ENCODE peak calls at places on chromosomes 1 and 21, in five cellular contexts. M, F, S, T and D are unnamed samples.

GRCh38 chr1:243474384-243474851 is 218.6 kb downstream of the SDCCAG8 start:
- DNase-seq in M (no peak), F (no peak), S (peak), T (no peak), D (no peak)

GRCh38 chr21:43701936-43702784 is 16.8 kb upstream of the PDXK start:
- DNase-seq in M (no peak), F (no peak), S (no peak), T (no peak), D (no peak)

GRCh38 chr21:15850645-15851044 is 120.9 kb downstream of the USP25 start:
- DNase-seq in M (peak), F (no peak), S (no peak), T (peak), D (peak)

GRCh38 chr1:227761621-227762230 is 26.5 kb downstream of the SNAP47 start:
- DNase-seq in M (no peak), F (no peak), S (no peak), T (no peak), D (no peak)

GRCh38 chr1:192201303-192201702 is 43.0 kb downstream of the RGS18 start:
- DNase-seq in M (no peak), F (no peak), S (no peak), T (no peak), D (no peak)

GRCh38 chr1:201265771-201266170 is 17.5 kb upstream of the PKP1 start:
- DNase-seq in M (peak), F (no peak), S (no peak), T (peak), D (peak)

GRCh38 chr21:41171210-41171609 is 3.2 kb downstream of the BACE2 start:
- DNase-seq in M (no peak), F (peak), S (no peak), T (peak), D (peak)

GRCh38 chr1:180571832-180572636 is 13.3 kb downstream of the OVAAL start:
- DNase-seq in M (no peak), F (no peak), S (no peak), T (peak), D (peak)

GRCh38 chr1:148263906-148264255 is 111.8 kb upstream of the NBPF11 start:
- DNase-seq in M (no peak), F (no peak), S (peak), T (no peak), D (no peak)

GRCh38 chr1:171909711-171910110 is 68.4 kb downstream of the DNM3 start:
- DNase-seq in M (no peak), F (no peak), S (no peak), T (no peak), D (no peak)

GRCh38 chr1:59329412-59330053 is 32.6 kb downstream of the FGGY start:
- DNase-seq in M (no peak), F (no peak), S (no peak), T (peak), D (no peak)

GRCh38 chr21:38721983-38722382 is 83.7 kb upstream of the ETS2 start:
- DNase-seq in M (peak), F (no peak), S (no peak), T (no peak), D (no peak)

GRCh38 chr1:212611000-212611636 is 2.6 kb downstream of the ATF3 start:
- DNase-seq in M (no peak), F (no peak), S (no peak), T (no peak), D (no peak)

GRCh38 chr1:233613252-233614172 is at the start of gene KCNK1:
- DNase-seq in M (peak), F (peak), S (peak), T (peak), D (peak)

GRCh38 chr1:54979327-54979891 is 1.0 kb upstream of the TMEM61 start:
- DNase-seq in M (no peak), F (no peak), S (no peak), T (no peak), D (no peak)

GRCh38 chr1:180837025-180837424 is 75.7 kb upstream of the KIAA1614 start:
- DNase-seq in M (no peak), F (no peak), S (no peak), T (no peak), D (no peak)

GRCh38 chr1:156814571-156815260 is 1.9 kb downstream of the SH2D2A start:
- DNase-seq in M (no peak), F (no peak), S (no peak), T (no peak), D (no peak)

GRCh38 chr1:31764307-31765040 is at the start of gene ADGRB2:
- DNase-seq in M (no peak), F (no peak), S (no peak), T (no peak), D (no peak)

GRCh38 chr1:6141601-6142000 is 38.5 kb downstream of the CHD5 start:
- DNase-seq in M (no peak), F (no peak), S (no peak), T (peak), D (no peak)

GRCh38 chr1:49102752-49103151 is 326.1 kb upstream of the BEND5 start:
- DNase-seq in M (peak), F (no peak), S (no peak), T (peak), D (peak)

GRCh38 chr1:230863449-230863848 is 4.9 kb downstream of the C1orf198 start:
- DNase-seq in M (no peak), F (peak), S (no peak), T (no peak), D (no peak)

GRCh38 chr1:215767761-215768160 is 200.7 kb downstream of the KCTD3 start:
- DNase-seq in M (no peak), F (no peak), S (no peak), T (no peak), D (no peak)

GRCh38 chr1:8472668-8473067 is 154.8 kb downstream of the SLC45A1 start:
- DNase-seq in M (no peak), F (no peak), S (no peak), T (no peak), D (no peak)

GRCh38 chr1:47201179-47201578 is 11.3 kb upstream of the PDZK1IP1 start:
- DNase-seq in M (no peak), F (no peak), S (no peak), T (no peak), D (peak)

GRCh38 chr1:24864409-24864808 is 65.7 kb downstream of the RUNX3 start:
- DNase-seq in M (no peak), F (no peak), S (no peak), T (no peak), D (no peak)

GRCh38 chr1:221494670-221495069 is 247.2 kb downstream of the DUSP10 start:
- DNase-seq in M (peak), F (peak), S (no peak), T (peak), D (peak)

GRCh38 chr1:156103521-156103947 is 11.0 kb upstream of the LMNA start:
- DNase-seq in M (no peak), F (peak), S (no peak), T (no peak), D (peak)

GRCh38 chr1:234111458-234112142 is 207.1 kb downstream of the SLC35F3 start:
- DNase-seq in M (peak), F (no peak), S (peak), T (peak), D (no peak)

GRCh38 chr21:46319192-46319591 is 4.5 kb downstream of the C21orf58 start:
- DNase-seq in M (no peak), F (no peak), S (no peak), T (no peak), D (no peak)

GRCh38 chr1:53681647-53682368 is 57.2 kb downstream of the GLIS1 start:
- DNase-seq in M (no peak), F (peak), S (peak), T (peak), D (peak)

GRCh38 chr1:56157477-56157876 is 421.9 kb downstream of the PLPP3 start:
- DNase-seq in M (no peak), F (no peak), S (no peak), T (no peak), D (no peak)

GRCh38 chr1:204405988-204406387 is 5.6 kb downstream of the PPP1R15B start:
- DNase-seq in M (no peak), F (no peak), S (no peak), T (no peak), D (peak)

GRCh38 chr1:26038904-26039303 is 7.0 kb downstream of the SLC30A2 start:
- DNase-seq in M (no peak), F (no peak), S (no peak), T (no peak), D (no peak)

GRCh38 chr1:25435315-25436103 is 4.8 kb downstream of the MACO1 start:
- DNase-seq in M (no peak), F (no peak), S (no peak), T (peak), D (peak)

GRCh38 chr1:151340870-151341754 is 5.9 kb downstream of the RFX5 start:
- DNase-seq in M (peak), F (no peak), S (peak), T (peak), D (peak)

GRCh38 chr21:17451364-17451869 is 61.4 kb upstream of the CXADR start:
- DNase-seq in M (peak), F (no peak), S (no peak), T (peak), D (peak)

GRCh38 chr21:18147678-18148077 is 97.0 kb upstream of the CHODL start:
- DNase-seq in M (no peak), F (no peak), S (no peak), T (no peak), D (no peak)

GRCh38 chr1:33455537-33456301 is 16.7 kb upstream of the ZSCAN20 start:
- DNase-seq in M (peak), F (no peak), S (peak), T (peak), D (peak)

GRCh38 chr21:45379901-45380330 is 25.0 kb upstream of the COL18A1 start:
- DNase-seq in M (no peak), F (no peak), S (no peak), T (no peak), D (no peak)

GRCh38 chr21:19340954-19341353 is 937.4 kb upstream of the TMPRSS15 start:
- DNase-seq in M (no peak), F (no peak), S (no peak), T (no peak), D (no peak)

GRCh38 chr1:238647877-238648276 is 738.5 kb upstream of the CHRM3 start:
- DNase-seq in M (peak), F (no peak), S (no peak), T (peak), D (peak)

GRCh38 chr1:238639861-238640260 is 746.5 kb upstream of the CHRM3 start:
- DNase-seq in M (no peak), F (no peak), S (no peak), T (no peak), D (no peak)

DNA sequence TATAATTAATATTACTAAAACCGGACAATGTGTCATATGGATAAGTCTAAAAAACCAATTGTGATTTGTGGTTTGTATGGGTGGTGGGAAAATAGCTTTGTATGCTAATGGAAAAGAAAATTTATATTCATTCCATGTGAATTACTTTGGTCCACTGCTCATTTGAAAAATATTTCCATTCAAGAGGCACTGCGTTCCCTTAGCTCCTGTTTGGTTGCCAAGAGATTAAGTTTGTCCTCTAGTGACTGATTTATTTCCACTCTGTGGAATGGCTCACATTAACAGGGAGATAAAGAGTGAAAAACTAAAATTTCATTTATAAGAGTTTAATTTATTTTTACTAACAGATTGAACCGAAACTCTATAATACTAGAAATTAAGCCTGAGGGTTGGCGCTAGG is 744.1 kb upstream of the CHRM3 start:
- DNase-seq in M (peak), F (no peak), S (no peak), T (no peak), D (peak)
- H3K4me3 ChIP-seq in M (no peak), F (no peak), S (no peak), T (no peak), D (no peak)

GRCh38 chr1:202564958-202565497 is 145.2 kb downstream of the SYT2 start:
- DNase-seq in M (no peak), F (no peak), S (no peak), T (no peak), D (no peak)

GRCh38 chr1:202561240-202561639 is 149.0 kb downstream of the SYT2 start:
- DNase-seq in M (no peak), F (no peak), S (no peak), T (no peak), D (no peak)

GRCh38 chr1:202563818-202564217 is 146.4 kb downstream of the SYT2 start:
- DNase-seq in M (no peak), F (no peak), S (no peak), T (no peak), D (no peak)

GRCh38 chr1:202562443-202563060 is 147.7 kb downstream of the SYT2 start:
- DNase-seq in M (no peak), F (no peak), S (no peak), T (no peak), D (peak)

DNA sequence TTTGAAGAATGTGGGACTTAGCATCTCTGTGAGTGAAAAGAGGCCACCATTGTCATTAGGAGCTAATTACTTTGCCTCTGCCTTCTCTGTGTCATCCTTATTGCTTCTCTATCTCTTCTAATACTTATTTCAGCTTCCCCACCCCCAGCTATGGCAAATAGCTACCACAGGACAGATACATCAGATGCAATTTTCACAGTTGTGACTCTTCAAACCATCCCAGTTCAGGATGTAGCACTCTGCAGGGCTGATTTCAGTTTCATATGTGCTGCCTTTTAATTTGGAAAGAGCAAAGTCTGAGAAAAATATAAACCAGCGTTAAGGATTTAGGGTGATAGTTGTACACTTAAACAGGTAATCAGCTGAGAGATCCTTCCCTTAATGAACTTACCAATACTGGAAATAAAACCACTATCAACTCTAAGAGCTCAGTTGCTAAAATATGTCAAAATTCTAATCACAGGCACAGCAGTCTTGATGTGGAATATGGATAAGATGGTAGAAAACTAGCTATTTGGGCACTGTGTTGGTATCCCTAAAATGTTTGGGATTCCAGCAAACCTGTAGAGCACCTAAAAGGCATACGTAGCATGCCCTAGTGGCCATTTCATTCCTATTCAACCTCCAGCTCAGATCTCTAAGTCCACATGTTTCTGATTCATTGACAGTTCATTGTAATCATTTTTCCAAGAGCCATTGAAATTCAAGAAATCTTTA is 148.4 kb downstream of the SYT2 start:
- DNase-seq in M (no peak), F (no peak), S (no peak), T (no peak), D (no peak)
- TF ChIP-seq CTCF in M (no peak), F (no peak), S (no peak), T (peak), D (peak)

DNA sequence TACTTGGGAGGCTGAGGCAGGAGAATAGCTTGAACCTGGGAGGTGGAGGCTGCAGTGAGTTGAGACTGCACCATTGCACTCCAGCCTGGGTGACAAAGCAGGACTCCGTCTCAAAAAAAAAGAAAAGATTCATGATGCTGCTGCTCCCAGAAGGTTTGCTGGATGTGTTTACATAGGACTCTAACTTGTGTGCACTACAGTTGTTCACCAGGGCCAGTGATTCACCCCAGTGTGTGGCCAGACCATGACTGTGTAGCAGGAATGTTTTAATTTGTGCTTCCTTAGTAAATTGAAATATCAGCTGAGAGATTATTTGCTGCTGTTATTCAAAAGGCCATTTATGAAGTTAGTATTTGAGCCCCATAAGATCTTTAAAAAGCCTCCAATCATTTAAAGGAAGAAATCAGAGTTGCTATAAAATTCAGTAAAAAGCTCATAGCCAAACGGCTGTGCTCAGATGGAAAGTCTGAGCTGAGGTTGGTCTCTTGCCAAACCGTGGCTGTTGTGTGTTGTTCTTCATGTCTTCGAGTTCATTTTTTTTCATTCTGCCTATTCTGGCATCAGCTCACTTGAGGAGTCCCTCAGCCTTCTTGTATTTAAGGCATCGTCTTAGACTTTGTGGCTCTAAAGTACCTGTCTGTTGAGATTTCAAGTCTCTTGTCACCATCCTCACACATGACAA is 18.1 kb upstream of the PGD start:
- DNase-seq in M (peak), F (no peak), S (no peak), T (peak), D (peak)
- H3K4me3 ChIP-seq in M (no peak), F (no peak), S (no peak), T (no peak), D (no peak)

DNA sequence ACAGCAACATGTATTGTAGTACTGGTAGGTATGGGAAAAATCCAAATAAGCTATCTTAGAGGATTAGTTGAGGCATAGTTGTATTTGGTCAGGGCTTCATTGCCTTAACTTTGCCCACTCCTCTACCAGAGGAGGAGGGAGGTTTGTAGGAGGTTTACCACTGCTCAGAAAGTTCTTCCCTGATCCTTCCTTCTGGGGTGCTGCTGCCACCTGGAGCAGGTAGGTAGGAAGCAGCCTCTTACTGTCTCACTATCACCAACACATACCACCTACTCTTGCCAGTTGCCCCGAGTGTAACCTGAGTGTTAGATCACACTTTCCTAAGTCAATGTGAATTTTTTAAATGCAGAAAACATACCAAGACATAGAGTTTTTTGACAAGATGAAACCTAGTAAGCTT is 24.1 kb upstream of the ZSWIM5 start:
- DNase-seq in M (no peak), F (no peak), S (no peak), T (no peak), D (no peak)
- TF ChIP-seq CTCF in M (peak), F (no peak), S (no peak), T (peak), D (no peak)